ENCODE peak calls at places on chromosome 10, in four cellular contexts. C, N, A and H are unnamed samples.

GRCh38 chr10:16597656-16598055 is 76.0 kb upstream of the C1QL3 start:
- DNase-seq in C (peak; percentile 46), N (no peak), A (no peak), H (no peak)

GRCh38 chr10:680146-680545 is 9.3 kb downstream of the DIP2C start:
- DNase-seq in N (no peak), A (no peak), C (no peak), H (no peak)

GRCh38 chr10:10977231-10977956 is 40.3 kb upstream of the CELF2 start:
- DNase-seq in C (no peak), A (no peak), N (no peak), H (no peak)

GRCh38 chr10:125911145-125911544 is 14.8 kb downstream of the FANK1 start:
- DNase-seq in C (no peak), A (no peak), N (no peak), H (no peak)

GRCh38 chr10:81874878-81875679 is at the start of gene NRG3:
- DNase-seq in N (no peak), A (no peak), C (no peak), H (peak; percentile 30)

GRCh38 chr10:75771606-75772005 is 340.2 kb downstream of the LRMDA start:
- DNase-seq in C (no peak), A (no peak), N (no peak), H (no peak)

GRCh38 chr10:13092446-13093102 is 7.4 kb upstream of the OPTN start:
- DNase-seq in N (no peak), C (no peak), A (no peak), H (no peak)

GRCh38 chr10:128859738-128860386 is 607.2 kb upstream of the MGMT start:
- DNase-seq in A (no peak), N (peak; percentile 24), C (peak; percentile 51), H (peak; percentile 44)

GRCh38 chr10:11338160-11338844 is 273.1 kb downstream of the USP6NL start:
- DNase-seq in N (no peak), C (no peak), A (no peak), H (no peak)

GRCh38 chr10:104328916-104329710 is 9.2 kb downstream of the ITPRIP start:
- DNase-seq in N (peak; percentile 23), A (no peak), C (peak; percentile 26), H (peak; percentile 37)

GRCh38 chr10:79065853-79066252 is 2.9 kb upstream of the ZMIZ1 start:
- DNase-seq in A (no peak), N (no peak), C (no peak), H (no peak)

GRCh38 chr10:17387861-17388503 is 66.4 kb downstream of the ST8SIA6 start:
- DNase-seq in A (no peak), C (no peak), N (peak; percentile 31), H (no peak)

GRCh38 chr10:118449521-118449920 is 107.4 kb upstream of the FAM204A start:
- DNase-seq in N (no peak), C (no peak), A (no peak), H (no peak)

GRCh38 chr10:23693398-23693797 is 254.5 kb downstream of the OTUD1 start:
- DNase-seq in N (no peak), C (no peak), A (no peak), H (peak; percentile 14)

GRCh38 chr10:8060704-8061121 is 6.2 kb downstream of the GATA3 start:
- DNase-seq in C (no peak), N (no peak), A (peak; percentile 27), H (no peak)

GRCh38 chr10:86361134-86362128 is 5.2 kb downstream of the GRID1 start:
- DNase-seq in A (no peak), N (no peak), C (no peak), H (no peak)

GRCh38 chr10:69809318-69809717 is 7.6 kb downstream of the COL13A1 start:
- DNase-seq in N (no peak), A (no peak), C (no peak), H (no peak)

GRCh38 chr10:103709341-103709920 is 145.9 kb downstream of the SH3PXD2A start:
- DNase-seq in A (no peak), N (no peak), C (no peak), H (no peak)

GRCh38 chr10:48478469-48478868 is 126.4 kb downstream of the ARHGAP22 start:
- DNase-seq in C (no peak), A (no peak), N (no peak), H (no peak)

GRCh38 chr10:22760025-22760424 is 45.6 kb upstream of the PIP4K2A start:
- DNase-seq in A (no peak), C (no peak), N (peak; percentile 72), H (no peak)

GRCh38 chr10:105855791-105856190 is 1214.7 kb downstream of the SORCS3 start:
- DNase-seq in A (no peak), C (no peak), N (no peak), H (no peak)

GRCh38 chr10:123135415-123136141 is at the start of gene HMX3:
- DNase-seq in C (peak; percentile 69), N (no peak), A (no peak), H (peak; percentile 57)

GRCh38 chr10:52316500-52316899 is 2.4 kb downstream of the DKK1 start:
- DNase-seq in N (no peak), C (no peak), A (no peak), H (no peak)

GRCh38 chr10:100824886-100825285 is 79.5 kb downstream of the PAX2 start:
- DNase-seq in N (no peak), A (no peak), C (no peak), H (no peak)

GRCh38 chr10:80154978-80155695 is 22.6 kb downstream of the PLAC9 start:
- DNase-seq in N (no peak), C (no peak), A (no peak), H (no peak)

GRCh38 chr10:106582291-106582690 is 582.2 kb downstream of the SORCS1 start:
- DNase-seq in N (no peak), A (no peak), C (no peak), H (no peak)

GRCh38 chr10:3755440-3756359 is 29.3 kb downstream of the KLF6 start:
- DNase-seq in C (no peak), A (no peak), N (peak; percentile 71), H (no peak)

GRCh38 chr10:90420637-90421318 is 437.1 kb downstream of the HTR7 start:
- DNase-seq in N (no peak), C (no peak), A (peak; percentile 69), H (no peak)

GRCh38 chr10:4129866-4130455 is 345.0 kb upstream of the KLF6 start:
- DNase-seq in C (no peak), A (no peak), N (no peak), H (no peak)

GRCh38 chr10:123974406-123974805 is 82.8 kb upstream of the CPXM2 start:
- DNase-seq in N (no peak), A (no peak), C (peak; percentile 85), H (peak; percentile 68)

DNA sequence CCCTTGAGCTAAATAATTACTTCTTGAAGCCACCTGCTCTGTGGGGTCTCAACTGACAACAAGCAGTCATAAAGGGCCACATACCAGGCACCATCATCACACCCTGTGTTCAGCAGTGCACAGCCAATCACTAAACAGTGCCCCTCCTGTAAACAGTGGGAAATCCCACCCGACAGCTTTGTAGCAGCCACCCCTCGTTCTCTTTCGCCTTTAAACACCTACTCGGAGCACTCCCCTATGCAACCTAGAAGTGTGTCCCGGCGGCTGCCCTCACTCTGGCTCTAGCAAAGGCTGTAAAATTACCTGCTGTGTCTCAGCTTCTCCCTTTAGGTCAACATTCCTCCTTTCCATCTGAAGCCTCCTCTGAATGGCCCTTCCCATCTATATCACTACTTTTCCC is 111.9 kb downstream of the TCERG1L start:
- DNase-seq in A (no peak), C (no peak), N (no peak), H (no peak)
- TF ChIP-seq TARDBP in A (no peak), C (no peak), N (no peak), H (no peak)

GRCh38 chr10:61899045-61899444 is 2.5 kb upstream of the ARID5B start:
- DNase-seq in A (no peak), C (no peak), N (no peak), H (no peak)

GRCh38 chr10:61898435-61898778 is 3.1 kb upstream of the ARID5B start:
- DNase-seq in N (no peak), A (no peak), C (no peak), H (no peak)

GRCh38 chr10:61896854-61897661 is 4.4 kb upstream of the ARID5B start:
- DNase-seq in N (peak; percentile 74), C (peak; percentile 88), A (peak; percentile 85), H (peak; percentile 71)

GRCh38 chr10:61899663-61899996 is 1.9 kb upstream of the ARID5B start:
- DNase-seq in N (no peak), A (no peak), C (no peak), H (no peak)

DNA sequence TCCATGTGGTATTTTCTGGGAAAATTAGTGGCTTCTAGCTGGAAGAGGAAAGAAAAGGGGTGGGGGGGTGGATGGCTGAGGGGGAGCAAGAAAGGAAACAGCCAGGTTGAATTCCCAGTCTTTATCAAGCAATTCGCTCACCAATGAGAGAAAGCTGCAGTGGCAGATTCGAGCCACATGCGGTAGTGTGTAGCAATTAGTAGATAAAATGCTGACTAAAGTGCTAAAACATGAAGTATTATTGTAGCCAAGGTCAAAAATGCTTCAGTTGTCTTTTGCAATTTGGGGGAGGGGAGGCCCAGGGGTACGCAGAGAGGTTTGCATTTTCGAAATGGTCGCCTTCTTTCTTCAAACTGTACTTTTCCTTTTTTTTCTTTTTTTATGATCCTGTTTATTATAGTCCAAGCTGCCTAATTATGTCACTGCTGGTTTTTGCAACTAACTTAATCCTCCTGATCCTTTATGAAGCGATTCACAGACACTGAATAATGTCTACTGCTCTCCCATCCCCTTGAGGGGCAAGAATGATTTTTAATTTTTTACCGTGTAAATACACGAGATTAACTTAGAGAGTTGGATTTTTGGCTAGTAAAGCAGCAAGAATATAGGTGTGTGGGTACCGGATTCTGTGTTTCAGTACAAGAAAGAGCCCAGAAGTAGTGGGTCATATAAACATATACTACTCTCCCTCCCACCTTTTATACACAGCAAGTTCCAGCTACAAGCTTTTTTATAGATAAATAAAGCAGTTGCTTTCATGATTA is 3.6 kb upstream of the ARID5B start:
- DNase-seq in A (no peak), N (no peak), C (peak; percentile 60), H (peak; percentile 37)
- TF ChIP-seq TARDBP in A (no peak), N (no peak), C (no peak), H (no peak)

GRCh38 chr10:71090801-71091200 is 121.6 kb upstream of the UNC5B start:
- DNase-seq in N (no peak), C (no peak), A (no peak), H (no peak)

GRCh38 chr10:71092812-71093391 is 119.5 kb upstream of the UNC5B start:
- DNase-seq in C (no peak), A (no peak), N (no peak), H (peak; percentile 5)

GRCh38 chr10:71089162-71089561 is 123.2 kb upstream of the UNC5B start:
- DNase-seq in N (no peak), C (no peak), A (no peak), H (peak; percentile 1)

GRCh38 chr10:71088054-71088453 is 124.3 kb upstream of the UNC5B start:
- DNase-seq in N (no peak), C (no peak), A (no peak), H (no peak)

DNA sequence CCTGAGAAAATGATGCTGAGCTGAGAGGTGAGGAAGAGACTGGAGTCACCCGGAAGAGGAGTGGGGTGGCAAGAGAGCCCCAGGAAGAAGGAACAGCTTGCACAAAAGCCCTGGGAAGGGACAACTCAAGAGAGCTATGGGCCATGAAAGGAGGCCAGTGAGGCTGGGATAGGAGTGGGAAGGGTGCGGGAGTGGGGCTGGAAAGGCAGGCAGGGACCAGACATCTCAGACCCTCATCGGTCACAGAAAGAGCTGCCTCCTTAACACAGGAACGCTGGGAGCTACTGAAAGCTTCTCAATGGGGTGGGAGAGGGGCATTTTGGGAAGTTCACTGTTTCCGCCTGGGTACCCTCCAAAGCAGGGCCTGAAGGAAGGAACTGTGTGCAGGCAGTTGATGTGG is 122.0 kb upstream of the UNC5B start:
- DNase-seq in N (no peak), A (no peak), C (peak; percentile 6), H (no peak)
- TF ChIP-seq TARDBP in N (no peak), A (no peak), C (no peak), H (no peak)

GRCh38 chr10:97228130-97228774 is 42.5 kb upstream of the SLIT1 start:
- DNase-seq in C (no peak), A (no peak), N (no peak), H (no peak)
- TF ChIP-seq TARDBP in C (no peak), A (no peak), N (no peak), H (no peak)